ENCODE peak calls at places on chromosomes 11 and 22, in ten cellular contexts. K is epithelial cell of prostate; D is HCT116; F is effector memory CD4-positive, alpha-beta T cell; A is ovary; U is esophagus squamous epithelium; V is body of pancreas; W is AG04450; I is neural progenitor cell; H is brain microvascular endothelial cell. P is an unnamed sample.

GRCh38 chr22:17194213-17194612 is 25.0 kb downstream of the ADA2 start:
- DNase-seq in K (no peak), V (no peak), A (no peak), U (no peak), F (no peak), H (no peak), D (no peak), I (peak), W (no peak), P (no peak)

GRCh38 chr11:13091373-13091772 is 82.3 kb downstream of the RASSF10 start:
- DNase-seq in V (no peak), F (no peak), K (peak), U (no peak), D (no peak), A (no peak), I (no peak), W (no peak), H (no peak), P (no peak)

GRCh38 chr11:10856689-10857603 is 907 bp downstream of the ZBED5 start:
- DNase-seq in K (no peak), U (no peak), W (no peak), A (peak), H (peak), V (peak), D (no peak), F (no peak), I (peak), P (no peak)

GRCh38 chr11:3367221-3367620 is 11.7 kb downstream of the ZNF195 start:
- DNase-seq in F (no peak), W (no peak), A (no peak), V (no peak), U (no peak), H (no peak), I (no peak), D (no peak), K (no peak), P (no peak)

GRCh38 chr22:28410050-28410816 is 269.4 kb downstream of the TTC28 start:
- DNase-seq in D (no peak), A (no peak), U (no peak), F (no peak), H (peak), K (no peak), W (no peak), I (no peak), V (no peak), P (no peak)

GRCh38 chr11:94793002-94793401 is 24.8 kb downstream of the AMOTL1 start:
- DNase-seq in I (no peak), D (no peak), V (no peak), H (no peak), U (no peak), K (no peak), W (no peak), A (no peak), F (no peak), P (no peak)

GRCh38 chr22:24543679-24544243 is 11.2 kb downstream of the GUCD1 start:
- DNase-seq in V (no peak), H (no peak), I (no peak), K (no peak), A (no peak), W (no peak), F (no peak), U (no peak), D (no peak), P (no peak)

GRCh38 chr11:19864141-19865120 is 151.8 kb downstream of the NAV2 start:
- DNase-seq in I (peak), A (no peak), W (no peak), K (no peak), F (no peak), D (no peak), U (no peak), H (peak), V (no peak), P (no peak)

GRCh38 chr11:121864660-121865059 is 251.4 kb downstream of the BLID start:
- DNase-seq in K (no peak), V (no peak), U (no peak), I (no peak), W (no peak), A (no peak), D (no peak), H (no peak), F (no peak), P (no peak)

GRCh38 chr11:126747315-126747714 is 253.3 kb downstream of the KIRREL3 start:
- DNase-seq in U (no peak), A (no peak), V (no peak), H (no peak), W (no peak), I (no peak), K (no peak), D (no peak), F (no peak), P (no peak)

GRCh38 chr11:3939211-3939610 is 83.7 kb downstream of the STIM1 start:
- DNase-seq in A (no peak), W (peak), U (no peak), V (no peak), F (no peak), K (no peak), I (no peak), D (no peak), H (peak), P (no peak)

GRCh38 chr11:46582588-46582987 is 11.2 kb downstream of the AMBRA1 start:
- DNase-seq in W (no peak), U (no peak), A (no peak), V (no peak), F (no peak), K (no peak), H (no peak), I (no peak), D (no peak), P (no peak)

GRCh38 chr11:86672007-86672621 is at the start of gene ME3:
- DNase-seq in V (peak), D (no peak), K (no peak), U (no peak), F (peak), A (peak), W (no peak), I (peak), H (no peak), P (peak)

GRCh38 chr11:128669491-128669890 is 24.4 kb upstream of the FLI1 start:
- DNase-seq in F (no peak), I (no peak), U (no peak), W (no peak), A (no peak), D (no peak), K (no peak), V (no peak), H (peak), P (no peak)

GRCh38 chr11:117219455-117219854 is 12.4 kb downstream of the PCSK7 start:
- DNase-seq in W (no peak), V (no peak), I (no peak), K (no peak), A (peak), H (no peak), D (no peak), F (no peak), U (no peak), P (no peak)

GRCh38 chr22:33829549-33830280 is 90.6 kb downstream of the LARGE1 start:
- DNase-seq in W (no peak), D (no peak), H (no peak), K (no peak), V (no peak), A (no peak), U (no peak), I (peak), F (no peak), P (no peak)

GRCh38 chr11:45859661-45860140 is 12.4 kb downstream of the CRY2 start:
- DNase-seq in H (peak), K (peak), I (peak), D (no peak), A (peak), U (no peak), W (peak), V (peak), F (no peak), P (peak)

GRCh38 chr22:18048041-18048440 is 23.7 kb upstream of the MICAL3 start:
- DNase-seq in H (no peak), F (no peak), W (no peak), A (no peak), K (no peak), U (no peak), V (no peak), D (no peak), I (no peak), P (no peak)

GRCh38 chr11:131749100-131749499 is 378.7 kb downstream of the NTM start:
- DNase-seq in U (no peak), I (no peak), H (peak), F (no peak), V (no peak), K (no peak), D (no peak), A (no peak), W (no peak), P (no peak)

GRCh38 chr11:62707277-62707771 is at the start of the genes BSCL2 and GNG3:
- DNase-seq in U (no peak), K (no peak), W (no peak), H (no peak), I (peak), A (peak), V (no peak), F (no peak), D (no peak), P (peak)

GRCh38 chr11:18703001-18703763 is 4.6 kb downstream of the TMEM86A start:
- DNase-seq in F (no peak), U (no peak), H (no peak), V (no peak), A (no peak), K (no peak), I (peak), W (no peak), D (no peak), P (no peak)

GRCh38 chr11:78213526-78214330 is 25.0 kb downstream of the USP35 start:
- DNase-seq in I (no peak), K (no peak), H (no peak), W (no peak), F (no peak), U (no peak), A (no peak), D (no peak), V (peak), P (no peak)

GRCh38 chr11:78211565-78211964 is 22.8 kb downstream of the USP35 start:
- DNase-seq in F (no peak), H (no peak), A (no peak), I (no peak), U (no peak), V (no peak), D (no peak), W (no peak), K (no peak), P (no peak)

GRCh38 chr11:78210000-78210608 is 21.4 kb downstream of the USP35 start:
- DNase-seq in H (no peak), U (no peak), K (no peak), A (no peak), V (no peak), F (no peak), I (no peak), W (no peak), D (no peak), P (no peak)

GRCh38 chr11:78214331-78215194 is 25.8 kb downstream of the USP35 start:
- DNase-seq in F (no peak), H (no peak), W (no peak), A (no peak), V (no peak), K (no peak), U (no peak), I (no peak), D (no peak), P (no peak)

GRCh38 chr11:78212586-78213371 is 24.1 kb downstream of the USP35 start:
- DNase-seq in F (no peak), A (no peak), H (no peak), D (no peak), I (no peak), W (no peak), K (no peak), U (no peak), V (peak), P (no peak)
- H3K27ac ChIP-seq in F (no peak), A (no peak), H (no peak), D (no peak), I (no peak), W (no peak), K (no peak), U (no peak), V (no peak), P (no peak)

DNA sequence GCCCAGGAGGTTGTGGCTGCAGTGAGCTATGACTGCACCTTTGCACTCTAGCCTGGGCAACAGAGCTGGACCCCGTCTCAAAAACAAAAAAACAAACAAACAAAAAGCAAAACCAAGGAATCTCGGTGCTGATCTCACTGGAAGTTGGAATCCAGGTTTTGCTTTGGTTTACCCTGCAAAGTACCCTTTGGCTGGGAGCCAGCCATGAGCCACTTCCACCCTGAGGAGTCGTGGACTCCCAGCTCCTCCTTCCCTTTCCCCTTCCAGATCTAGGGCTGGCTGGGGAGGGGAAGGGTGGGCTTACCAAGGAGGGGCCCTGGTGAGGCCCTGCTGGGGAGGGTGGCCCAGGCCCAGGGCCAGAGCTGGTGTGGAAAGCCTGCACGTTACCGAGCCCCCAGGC is 28.8 kb downstream of the FBLN1 start:
- DNase-seq in F (no peak), V (no peak), D (no peak), K (no peak), I (no peak), U (no peak), W (no peak), H (no peak), A (no peak), P (no peak)
- H3K27ac ChIP-seq in F (no peak), V (no peak), D (no peak), K (peak), I (peak), U (peak), W (peak), H (no peak), A (no peak), P (no peak)

GRCh38 chr22:19448739-19449421 is 1.4 kb upstream of the C22orf39 start:
- DNase-seq in W (no peak), I (peak), D (no peak), V (no peak), A (no peak), K (no peak), F (no peak), H (no peak), U (no peak), P (no peak)
- H3K27ac ChIP-seq in W (no peak), I (no peak), D (no peak), V (peak), A (no peak), K (no peak), F (no peak), H (no peak), U (peak), P (no peak)

GRCh38 chr22:41998361-41999261 is at the start of gene WBP2NL:
- DNase-seq in W (peak), A (peak), F (peak), H (peak), U (peak), K (peak), I (no peak), D (no peak), V (peak), P (peak)

GRCh38 chr22:41994506-41994905 is 4.1 kb upstream of the WBP2NL start:
- DNase-seq in H (no peak), K (no peak), U (no peak), W (no peak), F (no peak), I (no peak), V (no peak), A (no peak), D (no peak), P (no peak)

GRCh38 chr22:41996826-41997225 is 1.8 kb upstream of the WBP2NL start:
- DNase-seq in I (no peak), V (no peak), W (no peak), U (no peak), D (no peak), A (no peak), H (no peak), F (no peak), K (no peak), P (no peak)

GRCh38 chr22:41992496-41992895 is 6.1 kb upstream of the WBP2NL start:
- DNase-seq in V (no peak), H (no peak), U (no peak), F (no peak), A (no peak), W (no peak), K (no peak), D (no peak), I (no peak), P (no peak)

GRCh38 chr22:41995211-41995610 is 3.4 kb upstream of the WBP2NL start:
- DNase-seq in H (no peak), A (no peak), V (no peak), W (no peak), F (no peak), I (no peak), U (no peak), K (no peak), D (no peak), P (no peak)
- H3K27ac ChIP-seq in H (no peak), A (no peak), V (no peak), W (no peak), F (no peak), I (no peak), U (no peak), K (no peak), D (no peak), P (no peak)

GRCh38 chr22:27108425-27109114 is 451.2 kb downstream of the MIAT start:
- DNase-seq in F (no peak), V (peak), H (no peak), A (peak), W (no peak), I (no peak), K (no peak), D (no peak), U (no peak), P (no peak)
- H3K27ac ChIP-seq in F (no peak), V (peak), H (peak), A (peak), W (no peak), I (no peak), K (no peak), D (no peak), U (peak), P (no peak)

DNA sequence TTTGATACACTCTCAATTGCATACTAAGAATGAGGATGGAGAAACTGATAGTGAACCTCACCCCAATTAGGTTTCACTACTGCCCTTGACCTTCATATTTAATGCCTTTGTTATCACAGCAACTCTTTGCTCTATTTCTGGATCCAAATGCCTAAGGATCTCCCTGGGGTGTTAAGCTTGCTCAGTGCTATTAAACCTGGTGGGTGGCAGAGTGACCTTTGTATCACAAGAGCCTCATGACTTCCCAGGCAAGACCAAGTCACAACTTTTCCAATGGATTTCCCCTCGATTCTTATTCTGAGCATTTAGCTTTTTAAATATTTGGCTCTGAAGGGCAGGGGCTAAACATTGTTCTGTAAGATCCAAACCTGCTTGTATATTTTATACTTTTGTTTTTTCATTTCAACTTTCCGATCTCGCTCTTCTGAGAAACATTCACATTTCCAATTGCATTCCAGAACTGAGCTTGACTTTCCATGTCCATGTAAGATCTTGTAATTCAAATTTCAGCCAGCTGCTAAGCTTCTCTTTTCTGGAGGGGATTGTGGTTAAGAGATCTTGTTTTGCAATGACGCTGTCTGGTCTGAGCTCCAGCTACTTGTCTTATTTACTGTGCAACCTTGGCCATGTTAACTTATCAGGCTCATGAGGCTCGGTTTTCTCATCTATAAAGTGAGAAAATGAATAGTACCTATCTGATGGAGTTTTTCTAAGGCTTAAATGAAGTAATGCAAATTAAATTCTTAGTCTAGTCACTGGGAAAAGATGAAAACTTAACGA is 6.4 kb upstream of the EHF start:
- DNase-seq in I (no peak), V (no peak), H (no peak), A (no peak), D (no peak), U (no peak), K (no peak), F (no peak), W (peak), P (no peak)
- H3K27ac ChIP-seq in I (no peak), V (no peak), H (no peak), A (no peak), D (no peak), U (no peak), K (no peak), F (no peak), W (no peak), P (no peak)

DNA sequence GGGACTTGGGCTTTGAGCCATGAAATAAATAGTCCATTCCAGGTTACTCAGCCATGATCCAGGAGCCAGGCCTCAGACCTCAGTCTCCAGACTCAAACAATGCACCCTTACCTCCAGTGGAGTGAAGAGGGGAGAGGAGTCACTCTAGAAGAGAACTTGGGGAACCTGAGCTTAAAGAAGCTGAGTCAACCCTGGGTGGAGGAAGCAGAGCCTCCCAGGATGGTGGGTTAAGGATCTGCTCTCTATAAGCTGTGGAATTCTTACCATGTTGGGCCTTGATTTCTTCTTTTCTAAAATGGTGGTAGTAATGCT is 113.2 kb downstream of the NECTIN1 start:
- DNase-seq in I (no peak), U (no peak), V (no peak), F (no peak), K (peak), A (no peak), D (no peak), W (no peak), H (no peak), P (no peak)
- H3K27ac ChIP-seq in I (no peak), U (peak), V (no peak), F (no peak), K (peak), A (no peak), D (peak), W (peak), H (peak), P (peak)

GRCh38 chr11:47846998-47847397 is 1.2 kb downstream of the NUP160 start:
- DNase-seq in I (peak), H (no peak), F (no peak), D (no peak), W (no peak), A (no peak), K (no peak), U (no peak), V (no peak), P (no peak)
- H3K27ac ChIP-seq in I (no peak), H (no peak), F (peak), D (peak), W (no peak), A (no peak), K (no peak), U (peak), V (no peak), P (no peak)

GRCh38 chr11:70381872-70382842 is 16.2 kb upstream of the CTTN start:
- DNase-seq in V (no peak), H (peak), A (no peak), K (no peak), W (peak), D (no peak), I (no peak), F (no peak), U (no peak), P (peak)

GRCh38 chr11:70381350-70381749 is 17.0 kb upstream of the CTTN start:
- DNase-seq in V (no peak), A (no peak), H (no peak), U (no peak), F (no peak), D (no peak), W (no peak), I (no peak), K (no peak), P (no peak)

GRCh38 chr11:70383664-70384395 is 14.5 kb upstream of the CTTN start:
- DNase-seq in F (no peak), H (no peak), A (no peak), V (no peak), W (no peak), I (no peak), U (no peak), K (no peak), D (no peak), P (peak)

GRCh38 chr11:70387564-70387963 is 10.8 kb upstream of the CTTN start:
- DNase-seq in H (no peak), K (no peak), U (no peak), D (no peak), A (no peak), I (no peak), V (no peak), W (no peak), F (no peak), P (no peak)

GRCh38 chr11:70384486-70385152 is 13.7 kb upstream of the CTTN start:
- DNase-seq in K (no peak), I (no peak), D (no peak), W (no peak), V (no peak), U (no peak), F (no peak), H (no peak), A (no peak), P (no peak)
- H3K27ac ChIP-seq in K (no peak), I (peak), D (no peak), W (no peak), V (no peak), U (no peak), F (no peak), H (no peak), A (no peak), P (peak)

GRCh38 chr22:46941958-46942815 is 179.7 kb downstream of the TBC1D22A start:
- DNase-seq in D (no peak), W (no peak), I (no peak), H (no peak), A (no peak), K (no peak), U (no peak), V (no peak), F (no peak), P (no peak)
- H3K27ac ChIP-seq in D (no peak), W (no peak), I (no peak), H (no peak), A (no peak), K (no peak), U (peak), V (no peak), F (no peak), P (no peak)

P was measured in caudate nucleus.